ENCODE peak calls at places on chromosome 3, in seven cellular contexts. One of them, this sample, is unnamed.

GRCh38 chr3:129553771-129554170 is 10.8 kb downstream of the H1-8 start:
- DNase-seq in adipocyte: no peak
- DNase-seq in cardiac fibroblast: no peak
- DNase-seq in neural progenitor cell: no peak
- DNase-seq in NT2/D1: no peak
- DNase-seq in fibroblast of lung: no peak
- DNase-seq in effector memory CD4-positive, alpha-beta T cell: no peak
- DNase-seq in this sample: no peak

GRCh38 chr3:118682916-118683315 is 351.7 kb downstream of the IGSF11 start:
- DNase-seq in adipocyte: no peak
- DNase-seq in cardiac fibroblast: no peak
- DNase-seq in neural progenitor cell: no peak
- DNase-seq in NT2/D1: no peak
- DNase-seq in fibroblast of lung: peak
- DNase-seq in effector memory CD4-positive, alpha-beta T cell: no peak
- DNase-seq in this sample: no peak

GRCh38 chr3:183114374-183114773 is 15.1 kb upstream of the MCCC1 start:
- DNase-seq in adipocyte: no peak
- DNase-seq in cardiac fibroblast: no peak
- DNase-seq in neural progenitor cell: no peak
- DNase-seq in NT2/D1: no peak
- DNase-seq in fibroblast of lung: no peak
- DNase-seq in effector memory CD4-positive, alpha-beta T cell: no peak
- DNase-seq in this sample: no peak

GRCh38 chr3:82133070-82133606 is 371.7 kb upstream of the GBE1 start:
- DNase-seq in adipocyte: peak
- DNase-seq in cardiac fibroblast: peak
- DNase-seq in neural progenitor cell: peak
- DNase-seq in NT2/D1: peak
- DNase-seq in fibroblast of lung: peak
- DNase-seq in effector memory CD4-positive, alpha-beta T cell: no peak
- DNase-seq in this sample: peak

GRCh38 chr3:151423091-151423490 is 37.8 kb downstream of the IGSF10 start:
- DNase-seq in adipocyte: no peak
- DNase-seq in cardiac fibroblast: no peak
- DNase-seq in neural progenitor cell: no peak
- DNase-seq in NT2/D1: no peak
- DNase-seq in fibroblast of lung: no peak
- DNase-seq in effector memory CD4-positive, alpha-beta T cell: no peak
- DNase-seq in this sample: no peak

GRCh38 chr3:150890831-150891230 is 14.4 kb downstream of the MINDY4B start:
- DNase-seq in adipocyte: no peak
- DNase-seq in cardiac fibroblast: no peak
- DNase-seq in neural progenitor cell: no peak
- DNase-seq in NT2/D1: no peak
- DNase-seq in fibroblast of lung: no peak
- DNase-seq in effector memory CD4-positive, alpha-beta T cell: no peak
- DNase-seq in this sample: no peak

GRCh38 chr3:52091566-52092290 is 35.4 kb upstream of the DUSP7 start:
- DNase-seq in adipocyte: no peak
- DNase-seq in cardiac fibroblast: no peak
- DNase-seq in neural progenitor cell: no peak
- DNase-seq in NT2/D1: no peak
- DNase-seq in fibroblast of lung: peak
- DNase-seq in effector memory CD4-positive, alpha-beta T cell: no peak
- DNase-seq in this sample: peak

GRCh38 chr3:130850044-130850797 is 43.7 kb upstream of the ATP2C1 start:
- DNase-seq in adipocyte: peak
- DNase-seq in cardiac fibroblast: peak
- DNase-seq in neural progenitor cell: no peak
- DNase-seq in NT2/D1: no peak
- DNase-seq in fibroblast of lung: peak
- DNase-seq in effector memory CD4-positive, alpha-beta T cell: peak
- DNase-seq in this sample: peak

GRCh38 chr3:72488736-72489030 is 359.6 kb downstream of the SHQ1 start:
- DNase-seq in adipocyte: peak
- DNase-seq in cardiac fibroblast: peak
- DNase-seq in neural progenitor cell: no peak
- DNase-seq in NT2/D1: no peak
- DNase-seq in fibroblast of lung: peak
- DNase-seq in effector memory CD4-positive, alpha-beta T cell: no peak
- DNase-seq in this sample: peak

GRCh38 chr3:134608957-134609525 is 41.8 kb downstream of the KY start:
- DNase-seq in adipocyte: no peak
- DNase-seq in cardiac fibroblast: no peak
- DNase-seq in neural progenitor cell: no peak
- DNase-seq in NT2/D1: no peak
- DNase-seq in fibroblast of lung: no peak
- DNase-seq in effector memory CD4-positive, alpha-beta T cell: no peak
- DNase-seq in this sample: no peak

GRCh38 chr3:165523801-165524200 is 313.4 kb downstream of the BCHE start:
- DNase-seq in adipocyte: no peak
- DNase-seq in cardiac fibroblast: peak
- DNase-seq in neural progenitor cell: no peak
- DNase-seq in NT2/D1: no peak
- DNase-seq in fibroblast of lung: peak
- DNase-seq in effector memory CD4-positive, alpha-beta T cell: no peak
- DNase-seq in this sample: no peak

GRCh38 chr3:8990266-8991215 is 27.3 kb upstream of the RAD18 start:
- DNase-seq in adipocyte: peak
- DNase-seq in cardiac fibroblast: peak
- DNase-seq in neural progenitor cell: peak
- DNase-seq in NT2/D1: no peak
- DNase-seq in fibroblast of lung: peak
- DNase-seq in effector memory CD4-positive, alpha-beta T cell: no peak
- DNase-seq in this sample: peak

GRCh38 chr3:75396316-75396802 is 267.8 kb upstream of the FRG2C start:
- DNase-seq in adipocyte: peak
- DNase-seq in cardiac fibroblast: no peak
- DNase-seq in neural progenitor cell: no peak
- DNase-seq in NT2/D1: no peak
- DNase-seq in fibroblast of lung: no peak
- DNase-seq in effector memory CD4-positive, alpha-beta T cell: no peak
- DNase-seq in this sample: no peak

GRCh38 chr3:41026394-41027177 is 172.7 kb upstream of the CTNNB1 start:
- DNase-seq in adipocyte: peak
- DNase-seq in cardiac fibroblast: peak
- DNase-seq in neural progenitor cell: peak
- DNase-seq in NT2/D1: no peak
- DNase-seq in fibroblast of lung: peak
- DNase-seq in effector memory CD4-positive, alpha-beta T cell: no peak
- DNase-seq in this sample: peak

GRCh38 chr3:53570709-53571108 is 76.3 kb downstream of the CACNA1D start:
- DNase-seq in adipocyte: no peak
- DNase-seq in cardiac fibroblast: peak
- DNase-seq in neural progenitor cell: no peak
- DNase-seq in NT2/D1: no peak
- DNase-seq in fibroblast of lung: peak
- DNase-seq in effector memory CD4-positive, alpha-beta T cell: no peak
- DNase-seq in this sample: no peak

GRCh38 chr3:126508539-126508938 is 9.0 kb downstream of the UROC1 start:
- DNase-seq in adipocyte: no peak
- DNase-seq in cardiac fibroblast: no peak
- DNase-seq in neural progenitor cell: no peak
- DNase-seq in NT2/D1: no peak
- DNase-seq in fibroblast of lung: peak
- DNase-seq in effector memory CD4-positive, alpha-beta T cell: no peak
- DNase-seq in this sample: no peak

GRCh38 chr3:20186600-20187004 is 596 bp upstream of the SGO1 start:
- DNase-seq in adipocyte: peak
- DNase-seq in cardiac fibroblast: no peak
- DNase-seq in neural progenitor cell: no peak
- DNase-seq in NT2/D1: no peak
- DNase-seq in fibroblast of lung: peak
- DNase-seq in effector memory CD4-positive, alpha-beta T cell: no peak
- DNase-seq in this sample: no peak

GRCh38 chr3:185655426-185656320 is 69.6 kb downstream of the SENP2 start:
- DNase-seq in adipocyte: no peak
- DNase-seq in cardiac fibroblast: no peak
- DNase-seq in neural progenitor cell: no peak
- DNase-seq in NT2/D1: no peak
- DNase-seq in fibroblast of lung: no peak
- DNase-seq in effector memory CD4-positive, alpha-beta T cell: no peak
- DNase-seq in this sample: no peak

GRCh38 chr3:189824629-189825312 is 193.6 kb downstream of the TP63 start:
- DNase-seq in adipocyte: peak
- DNase-seq in cardiac fibroblast: peak
- DNase-seq in neural progenitor cell: no peak
- DNase-seq in NT2/D1: no peak
- DNase-seq in fibroblast of lung: peak
- DNase-seq in effector memory CD4-positive, alpha-beta T cell: no peak
- DNase-seq in this sample: peak

GRCh38 chr3:71103430-71103881 is 480.1 kb downstream of the FOXP1 start:
- DNase-seq in adipocyte: peak
- DNase-seq in cardiac fibroblast: peak
- DNase-seq in neural progenitor cell: no peak
- DNase-seq in NT2/D1: no peak
- DNase-seq in fibroblast of lung: peak
- DNase-seq in effector memory CD4-positive, alpha-beta T cell: no peak
- DNase-seq in this sample: peak

GRCh38 chr3:139427283-139428060 is 38.0 kb upstream of the COPB2 start:
- DNase-seq in adipocyte: peak
- DNase-seq in cardiac fibroblast: peak
- DNase-seq in neural progenitor cell: peak
- DNase-seq in NT2/D1: peak
- DNase-seq in fibroblast of lung: peak
- DNase-seq in effector memory CD4-positive, alpha-beta T cell: no peak
- DNase-seq in this sample: peak

GRCh38 chr3:4670352-4670751 is 177.2 kb downstream of the ITPR1 start:
- DNase-seq in adipocyte: no peak
- DNase-seq in cardiac fibroblast: no peak
- DNase-seq in neural progenitor cell: peak
- DNase-seq in NT2/D1: no peak
- DNase-seq in fibroblast of lung: no peak
- DNase-seq in effector memory CD4-positive, alpha-beta T cell: no peak
- DNase-seq in this sample: no peak

GRCh38 chr3:115922681-115923347 is 299.5 kb downstream of the GAP43 start:
- DNase-seq in adipocyte: peak
- DNase-seq in cardiac fibroblast: peak
- DNase-seq in neural progenitor cell: peak
- DNase-seq in NT2/D1: peak
- DNase-seq in fibroblast of lung: peak
- DNase-seq in effector memory CD4-positive, alpha-beta T cell: no peak
- DNase-seq in this sample: peak

GRCh38 chr3:128922804-128923459 is 43.5 kb downstream of the ACAD9 start:
- DNase-seq in adipocyte: no peak
- DNase-seq in cardiac fibroblast: no peak
- DNase-seq in neural progenitor cell: no peak
- DNase-seq in NT2/D1: no peak
- DNase-seq in fibroblast of lung: no peak
- DNase-seq in effector memory CD4-positive, alpha-beta T cell: no peak
- DNase-seq in this sample: no peak

GRCh38 chr3:170584585-170585007 is 1.3 kb downstream of the SLC7A14 start:
- DNase-seq in adipocyte: peak
- DNase-seq in cardiac fibroblast: peak
- DNase-seq in neural progenitor cell: peak
- DNase-seq in NT2/D1: peak
- DNase-seq in fibroblast of lung: peak
- DNase-seq in effector memory CD4-positive, alpha-beta T cell: no peak
- DNase-seq in this sample: peak

GRCh38 chr3:170589113-170589512 is 3.2 kb upstream of the SLC7A14 start:
- DNase-seq in adipocyte: no peak
- DNase-seq in cardiac fibroblast: no peak
- DNase-seq in neural progenitor cell: no peak
- DNase-seq in NT2/D1: no peak
- DNase-seq in fibroblast of lung: no peak
- DNase-seq in effector memory CD4-positive, alpha-beta T cell: no peak
- DNase-seq in this sample: no peak

GRCh38 chr3:170585008-170585936 is 603 bp downstream of the SLC7A14 start:
- DNase-seq in adipocyte: peak
- DNase-seq in cardiac fibroblast: no peak
- DNase-seq in neural progenitor cell: peak
- DNase-seq in NT2/D1: peak
- DNase-seq in fibroblast of lung: no peak
- DNase-seq in effector memory CD4-positive, alpha-beta T cell: no peak
- DNase-seq in this sample: no peak

DNA sequence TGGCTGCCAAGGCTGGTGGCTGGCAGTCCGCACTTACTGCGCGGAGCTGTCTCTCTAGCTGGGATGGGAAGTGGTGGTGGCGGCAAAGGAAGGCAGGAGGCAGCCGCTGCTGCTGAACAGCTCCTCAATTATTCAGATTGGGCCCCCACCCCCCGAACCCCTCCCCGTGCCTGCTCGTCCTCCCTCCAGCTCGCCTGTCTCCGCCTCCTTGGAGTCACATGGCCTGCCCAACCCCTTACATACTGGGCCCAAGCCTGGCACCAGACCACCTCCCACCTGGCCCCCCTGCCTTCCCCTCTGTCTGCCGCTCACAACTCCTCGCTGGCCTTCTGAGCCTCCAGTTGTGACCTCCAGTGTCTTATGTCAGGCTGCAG is at the start of gene SLC7A14:
- DNase-seq in adipocyte: peak
- DNase-seq in cardiac fibroblast: peak
- DNase-seq in neural progenitor cell: peak
- DNase-seq in NT2/D1: peak
- DNase-seq in fibroblast of lung: no peak
- DNase-seq in effector memory CD4-positive, alpha-beta T cell: no peak
- DNase-seq in this sample: no peak
- H3K4me3 ChIP-seq in adipocyte: peak
- H3K4me3 ChIP-seq in cardiac fibroblast: peak
- H3K4me3 ChIP-seq in neural progenitor cell: peak
- H3K4me3 ChIP-seq in NT2/D1: peak
- H3K4me3 ChIP-seq in fibroblast of lung: peak
- H3K4me3 ChIP-seq in effector memory CD4-positive, alpha-beta T cell: no peak
- H3K4me3 ChIP-seq in this sample: peak

GRCh38 chr3:149152420-149152819 is 23.0 kb downstream of the HPS3 start:
- DNase-seq in adipocyte: peak
- DNase-seq in cardiac fibroblast: peak
- DNase-seq in neural progenitor cell: no peak
- DNase-seq in NT2/D1: no peak
- DNase-seq in fibroblast of lung: peak
- DNase-seq in effector memory CD4-positive, alpha-beta T cell: no peak
- DNase-seq in this sample: peak
- H3K4me3 ChIP-seq in adipocyte: no peak
- H3K4me3 ChIP-seq in cardiac fibroblast: no peak
- H3K4me3 ChIP-seq in neural progenitor cell: no peak
- H3K4me3 ChIP-seq in NT2/D1: no peak
- H3K4me3 ChIP-seq in fibroblast of lung: no peak
- H3K4me3 ChIP-seq in effector memory CD4-positive, alpha-beta T cell: no peak
- H3K4me3 ChIP-seq in this sample: no peak

GRCh38 chr3:86887876-86888275 is 103.1 kb downstream of the VGLL3 start:
- DNase-seq in adipocyte: no peak
- DNase-seq in cardiac fibroblast: no peak
- DNase-seq in neural progenitor cell: no peak
- DNase-seq in NT2/D1: no peak
- DNase-seq in fibroblast of lung: no peak
- DNase-seq in effector memory CD4-positive, alpha-beta T cell: no peak
- DNase-seq in this sample: no peak
- H3K4me3 ChIP-seq in adipocyte: no peak
- H3K4me3 ChIP-seq in cardiac fibroblast: no peak
- H3K4me3 ChIP-seq in neural progenitor cell: no peak
- H3K4me3 ChIP-seq in NT2/D1: no peak
- H3K4me3 ChIP-seq in fibroblast of lung: no peak
- H3K4me3 ChIP-seq in effector memory CD4-positive, alpha-beta T cell: no peak
- H3K4me3 ChIP-seq in this sample: no peak

DNA sequence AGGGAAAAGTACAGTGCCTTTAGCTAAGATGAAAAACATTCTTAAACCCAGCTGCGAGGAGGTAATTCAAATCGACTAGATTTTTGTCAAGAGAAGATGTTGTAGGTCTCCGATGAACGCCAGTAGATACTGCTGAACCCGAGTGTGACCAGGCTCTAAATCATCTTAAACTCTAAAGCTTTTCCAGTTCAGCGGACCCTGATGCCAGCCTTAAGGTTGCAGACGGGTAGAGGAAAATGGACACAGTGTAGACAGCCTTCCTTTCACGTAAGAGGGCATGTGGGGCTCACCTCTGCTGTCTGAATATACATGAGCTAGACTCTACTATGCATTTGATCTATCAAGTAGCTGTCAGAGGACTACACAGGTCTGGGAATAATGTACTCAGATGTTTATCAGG is 152.0 kb downstream of the CADPS start:
- DNase-seq in adipocyte: no peak
- DNase-seq in cardiac fibroblast: no peak
- DNase-seq in neural progenitor cell: no peak
- DNase-seq in NT2/D1: no peak
- DNase-seq in fibroblast of lung: no peak
- DNase-seq in effector memory CD4-positive, alpha-beta T cell: no peak
- DNase-seq in this sample: no peak
- H3K4me3 ChIP-seq in adipocyte: no peak
- H3K4me3 ChIP-seq in cardiac fibroblast: no peak
- H3K4me3 ChIP-seq in neural progenitor cell: no peak
- H3K4me3 ChIP-seq in NT2/D1: no peak
- H3K4me3 ChIP-seq in fibroblast of lung: no peak
- H3K4me3 ChIP-seq in effector memory CD4-positive, alpha-beta T cell: no peak
- H3K4me3 ChIP-seq in this sample: no peak

This sample was measured in fibroblast of villous mesenchyme.